ENCODE peak calls at places on chromosome 1, in six cellular contexts. One of them, this sample, is unnamed.

GRCh38 chr1:85047472-85048295 is 616 bp downstream of the MCOLN3 start:
- DNase-seq in endothelial cell of umbilical vein: no peak
- DNase-seq in K562: peak; percentile 9
- DNase-seq in A549: peak; percentile 6
- DNase-seq in HepG2: no peak
- DNase-seq in GM12878: no peak
- DNase-seq in this sample: no peak

GRCh38 chr1:110597966-110598365 is 8.2 kb downstream of the KCNA2 start:
- DNase-seq in endothelial cell of umbilical vein: no peak
- DNase-seq in K562: no peak
- DNase-seq in A549: no peak
- DNase-seq in HepG2: no peak
- DNase-seq in GM12878: no peak
- DNase-seq in this sample: no peak

GRCh38 chr1:87598429-87598828 is 269.7 kb downstream of the LMO4 start:
- DNase-seq in endothelial cell of umbilical vein: no peak
- DNase-seq in K562: no peak
- DNase-seq in A549: peak; percentile 25
- DNase-seq in HepG2: peak; percentile 15
- DNase-seq in GM12878: no peak
- DNase-seq in this sample: peak; percentile 26

GRCh38 chr1:47763456-47764171 is 233.6 kb downstream of the TRABD2B start:
- DNase-seq in endothelial cell of umbilical vein: no peak
- DNase-seq in K562: no peak
- DNase-seq in A549: no peak
- DNase-seq in HepG2: no peak
- DNase-seq in GM12878: no peak
- DNase-seq in this sample: no peak

GRCh38 chr1:5565281-5565680 is 426.9 kb downstream of the NPHP4 start:
- DNase-seq in endothelial cell of umbilical vein: no peak
- DNase-seq in K562: no peak
- DNase-seq in A549: no peak
- DNase-seq in HepG2: no peak
- DNase-seq in GM12878: no peak
- DNase-seq in this sample: no peak

GRCh38 chr1:167431261-167431908 is 86.9 kb downstream of the CD247 start:
- DNase-seq in endothelial cell of umbilical vein: no peak
- DNase-seq in K562: peak; percentile 6
- DNase-seq in A549: no peak
- DNase-seq in HepG2: peak; percentile 47
- DNase-seq in GM12878: no peak
- DNase-seq in this sample: no peak

GRCh38 chr1:211327341-211327921 is 798 bp downstream of the TRAF5 start:
- DNase-seq in endothelial cell of umbilical vein: peak; percentile 49
- DNase-seq in K562: no peak
- DNase-seq in A549: no peak
- DNase-seq in HepG2: no peak
- DNase-seq in GM12878: no peak
- DNase-seq in this sample: peak; percentile 37

GRCh38 chr1:44565265-44565750 is 109.0 kb downstream of the TMEM53 start:
- DNase-seq in endothelial cell of umbilical vein: no peak
- DNase-seq in K562: no peak
- DNase-seq in A549: no peak
- DNase-seq in HepG2: no peak
- DNase-seq in GM12878: no peak
- DNase-seq in this sample: no peak

GRCh38 chr1:31010081-31010989 is 55.2 kb downstream of the PUM1 start:
- DNase-seq in endothelial cell of umbilical vein: no peak
- DNase-seq in K562: no peak
- DNase-seq in A549: no peak
- DNase-seq in HepG2: no peak
- DNase-seq in GM12878: peak; percentile 44
- DNase-seq in this sample: no peak

GRCh38 chr1:28249013-28249870 is 10.1 kb upstream of the SESN2 start:
- DNase-seq in endothelial cell of umbilical vein: no peak
- DNase-seq in K562: no peak
- DNase-seq in A549: peak; percentile 83
- DNase-seq in HepG2: no peak
- DNase-seq in GM12878: no peak
- DNase-seq in this sample: peak; percentile 59

DNA sequence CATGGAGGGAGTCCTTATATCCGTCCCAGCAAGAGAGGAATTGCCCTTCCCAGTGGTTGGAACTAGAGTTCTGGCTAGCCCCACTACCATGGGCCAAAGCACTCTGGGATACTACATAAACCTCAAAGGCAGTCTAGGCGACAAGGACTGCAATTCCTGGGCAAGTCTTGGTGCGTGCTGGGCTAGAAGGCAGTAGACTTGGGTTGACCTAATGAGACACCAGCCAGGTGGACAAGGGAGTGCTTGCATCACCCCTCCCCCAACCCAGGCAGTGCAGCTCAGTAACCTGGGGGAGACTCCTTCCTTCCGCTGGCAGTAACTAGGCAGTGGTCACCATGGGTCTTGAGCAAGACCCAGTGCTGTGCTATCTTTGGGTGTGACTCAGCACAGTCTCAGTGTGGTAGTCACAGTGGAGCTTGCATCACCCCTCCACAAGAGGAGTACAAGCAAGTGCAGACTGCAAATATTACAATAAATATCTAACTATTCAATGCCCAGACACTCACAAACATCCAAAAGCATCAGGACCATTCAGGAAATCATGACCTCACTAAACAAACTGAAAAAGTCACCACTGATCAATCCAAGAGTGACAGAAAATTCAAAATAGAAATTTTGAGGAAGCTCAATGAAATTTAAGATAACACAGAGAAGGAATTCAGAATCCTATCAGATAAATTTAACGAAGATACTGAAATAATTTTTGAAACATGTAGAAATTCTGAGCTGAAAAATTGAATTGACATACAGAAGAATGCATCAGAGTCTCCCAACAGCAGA is 84.7 kb upstream of the LYPLAL1 start:
- DNase-seq in endothelial cell of umbilical vein: no peak
- DNase-seq in K562: peak; percentile 75
- DNase-seq in A549: peak; percentile 97
- DNase-seq in HepG2: peak; percentile 28
- DNase-seq in GM12878: peak; percentile 61
- DNase-seq in this sample: peak; percentile 99
- TF ChIP-seq MYC in endothelial cell of umbilical vein: no peak
- TF ChIP-seq MYC in K562: peak; percentile 82
- TF ChIP-seq MYC in A549: no peak
- TF ChIP-seq MYC in HepG2: no peak
- TF ChIP-seq MYC in GM12878: no peak
- TF ChIP-seq MYC in this sample: peak; percentile 69

GRCh38 chr1:201883786-201884185 is 4.9 kb upstream of the SHISA4 start:
- DNase-seq in endothelial cell of umbilical vein: peak; percentile 30
- DNase-seq in K562: peak; percentile 43
- DNase-seq in A549: no peak
- DNase-seq in HepG2: peak; percentile 42
- DNase-seq in GM12878: no peak
- DNase-seq in this sample: peak; percentile 67

GRCh38 chr1:201883266-201883665 is 5.4 kb upstream of the SHISA4 start:
- DNase-seq in endothelial cell of umbilical vein: no peak
- DNase-seq in K562: no peak
- DNase-seq in A549: no peak
- DNase-seq in HepG2: no peak
- DNase-seq in GM12878: no peak
- DNase-seq in this sample: no peak

GRCh38 chr1:201881617-201882016 is 7.1 kb upstream of the SHISA4 start:
- DNase-seq in endothelial cell of umbilical vein: no peak
- DNase-seq in K562: no peak
- DNase-seq in A549: no peak
- DNase-seq in HepG2: no peak
- DNase-seq in GM12878: no peak
- DNase-seq in this sample: no peak

GRCh38 chr1:201880928-201881571 is 7.6 kb upstream of the SHISA4 start:
- DNase-seq in endothelial cell of umbilical vein: no peak
- DNase-seq in K562: no peak
- DNase-seq in A549: no peak
- DNase-seq in HepG2: no peak
- DNase-seq in GM12878: no peak
- DNase-seq in this sample: peak; percentile 52

GRCh38 chr1:201882665-201883132 is 6.0 kb upstream of the SHISA4 start:
- DNase-seq in endothelial cell of umbilical vein: no peak
- DNase-seq in K562: peak; percentile 57
- DNase-seq in A549: peak; percentile 44
- DNase-seq in HepG2: no peak
- DNase-seq in GM12878: peak; percentile 7
- DNase-seq in this sample: peak; percentile 87
- TF ChIP-seq CTCF in endothelial cell of umbilical vein: no peak
- TF ChIP-seq CTCF in K562: peak; percentile 34
- TF ChIP-seq CTCF in A549: no peak
- TF ChIP-seq CTCF in HepG2: no peak
- TF ChIP-seq CTCF in GM12878: peak; percentile 4
- TF ChIP-seq CTCF in this sample: peak; percentile 16

GRCh38 chr1:7680791-7681165 is 90.3 kb upstream of the VAMP3 start:
- DNase-seq in endothelial cell of umbilical vein: no peak
- DNase-seq in K562: no peak
- DNase-seq in A549: no peak
- DNase-seq in HepG2: no peak
- DNase-seq in GM12878: no peak
- DNase-seq in this sample: no peak

GRCh38 chr1:7678491-7679158 is 92.5 kb upstream of the VAMP3 start:
- DNase-seq in endothelial cell of umbilical vein: no peak
- DNase-seq in K562: no peak
- DNase-seq in A549: no peak
- DNase-seq in HepG2: peak; percentile 67
- DNase-seq in GM12878: no peak
- DNase-seq in this sample: no peak

GRCh38 chr1:7677815-7678214 is 93.3 kb upstream of the VAMP3 start:
- DNase-seq in endothelial cell of umbilical vein: no peak
- DNase-seq in K562: no peak
- DNase-seq in A549: no peak
- DNase-seq in HepG2: no peak
- DNase-seq in GM12878: no peak
- DNase-seq in this sample: no peak

GRCh38 chr1:7679873-7680790 is 91.0 kb upstream of the VAMP3 start:
- DNase-seq in endothelial cell of umbilical vein: peak; percentile 30
- DNase-seq in K562: peak; percentile 75
- DNase-seq in A549: peak; percentile 21
- DNase-seq in HepG2: no peak
- DNase-seq in GM12878: no peak
- DNase-seq in this sample: peak; percentile 42

DNA sequence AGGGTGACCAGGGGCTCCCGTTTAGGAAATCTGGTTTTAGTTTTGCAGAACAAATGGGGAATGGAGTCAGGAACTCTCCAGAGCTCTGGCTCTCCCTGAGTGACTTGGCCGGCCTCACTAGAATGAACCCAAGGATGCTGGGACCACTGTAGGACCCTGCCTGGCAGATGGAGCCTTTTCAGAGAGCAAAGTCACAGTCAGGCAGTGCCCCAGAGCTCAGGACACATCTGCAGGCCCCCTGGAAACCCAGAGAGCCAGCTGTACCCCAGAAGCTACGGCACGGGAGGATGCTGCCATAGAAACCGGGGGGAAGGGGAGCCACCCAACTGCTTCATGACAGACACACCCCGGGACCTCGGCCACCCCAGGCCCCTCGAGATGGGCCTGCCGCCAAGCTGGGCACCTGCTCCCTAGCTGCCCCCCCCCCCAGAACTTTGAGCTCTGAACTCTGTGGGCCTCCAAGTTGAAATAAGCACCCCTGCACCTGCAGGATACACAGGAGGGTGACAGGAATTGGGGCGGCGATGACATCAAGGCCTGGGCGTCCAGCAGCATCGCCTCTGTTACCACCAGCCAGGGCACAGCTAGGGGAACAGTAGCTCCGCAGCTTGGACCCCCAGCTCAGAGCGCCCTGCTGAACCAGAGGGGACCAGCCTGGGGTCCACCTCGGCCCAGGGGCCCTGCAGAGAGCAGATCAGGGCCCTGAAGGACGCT is 91.8 kb upstream of the VAMP3 start:
- DNase-seq in endothelial cell of umbilical vein: no peak
- DNase-seq in K562: no peak
- DNase-seq in A549: no peak
- DNase-seq in HepG2: no peak
- DNase-seq in GM12878: no peak
- DNase-seq in this sample: no peak
- H3K4me3 ChIP-seq in endothelial cell of umbilical vein: no peak overlapping the region
- H3K4me3 ChIP-seq in K562: no peak overlapping the region
- H3K4me3 ChIP-seq in A549: no peak overlapping the region
- H3K4me3 ChIP-seq in HepG2: peak overlapping the region; percentile 58
- H3K4me3 ChIP-seq in GM12878: no peak overlapping the region
- H3K4me3 ChIP-seq in this sample: no peak overlapping the region

DNA sequence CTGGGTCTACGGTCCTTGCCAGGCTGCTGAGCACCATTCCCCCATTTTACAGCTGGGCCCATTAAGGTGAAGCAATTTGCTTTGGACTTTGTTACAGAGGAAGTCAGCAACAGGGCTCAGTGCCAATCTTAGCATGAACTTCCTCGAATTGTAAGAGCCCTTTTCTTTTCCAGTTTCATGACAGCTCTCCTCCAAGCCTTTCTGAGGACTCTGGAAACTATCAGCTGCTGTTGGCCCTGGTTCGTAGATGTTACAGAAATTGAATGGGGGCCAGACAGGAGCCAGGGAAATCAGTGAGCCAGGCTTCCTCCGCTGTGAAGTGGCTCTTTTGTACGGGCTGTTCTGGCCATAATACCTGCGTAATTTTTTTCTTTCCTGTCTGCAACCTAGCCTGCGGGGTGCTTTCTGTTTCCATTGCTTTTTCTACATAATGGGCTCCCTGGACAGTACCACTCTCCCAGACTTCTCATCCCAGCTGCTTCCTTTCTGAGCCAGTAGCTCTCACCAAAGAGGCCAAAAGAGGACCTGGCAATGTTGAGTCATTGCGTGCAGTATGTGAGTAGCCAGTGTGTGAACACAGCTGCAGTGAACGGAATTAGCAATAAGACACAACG is 386.3 kb downstream of the DISC1 start:
- DNase-seq in endothelial cell of umbilical vein: peak; percentile 97
- DNase-seq in K562: no peak
- DNase-seq in A549: no peak
- DNase-seq in HepG2: no peak
- DNase-seq in GM12878: no peak
- DNase-seq in this sample: peak; percentile 4
- TF ChIP-seq MYC in endothelial cell of umbilical vein: no peak
- TF ChIP-seq MYC in K562: no peak
- TF ChIP-seq MYC in A549: no peak
- TF ChIP-seq MYC in HepG2: no peak
- TF ChIP-seq MYC in GM12878: no peak
- TF ChIP-seq MYC in this sample: no peak

DNA sequence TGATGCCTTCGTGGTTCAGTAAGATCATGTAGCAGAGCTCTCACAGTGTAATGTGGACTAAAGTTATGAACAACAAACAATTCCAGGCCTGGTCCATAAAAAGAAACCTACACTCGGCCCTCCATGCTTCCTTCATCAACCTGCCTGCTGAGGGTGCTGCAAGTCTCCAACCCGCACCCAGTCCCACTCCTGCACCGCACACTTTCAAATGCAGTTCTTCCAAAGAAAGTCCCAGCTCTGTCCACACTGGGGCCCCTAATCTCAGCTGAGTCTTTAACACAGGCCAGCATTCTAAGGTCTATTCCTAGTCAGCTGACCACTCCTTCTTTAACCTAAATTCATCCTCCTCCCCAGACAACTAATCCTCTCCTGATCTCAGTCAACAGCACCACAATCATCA is 71.5 kb upstream of the NR5A2 start:
- DNase-seq in endothelial cell of umbilical vein: no peak
- DNase-seq in K562: no peak
- DNase-seq in A549: peak; percentile 43
- DNase-seq in HepG2: no peak
- DNase-seq in GM12878: no peak
- DNase-seq in this sample: no peak
- TF ChIP-seq CTCF in endothelial cell of umbilical vein: no peak
- TF ChIP-seq CTCF in K562: no peak
- TF ChIP-seq CTCF in A549: no peak
- TF ChIP-seq CTCF in HepG2: no peak
- TF ChIP-seq CTCF in GM12878: no peak
- TF ChIP-seq CTCF in this sample: no peak